ENCODE peak calls at places on chromosomes 16 and 17, in nine cellular contexts. M, Q, X, B, A, R, H, S and V are unnamed samples.

GRCh38 chr17:77496831-77497577 is 356.2 kb downstream of the SEC14L1 start:
- DNase-seq in M (peak), Q (no peak), X (no peak), B (no peak), A (no peak), R (no peak), H (no peak), S (no peak), V (no peak)

GRCh38 chr17:50209472-50210248 is 8.2 kb upstream of the COL1A1 start:
- DNase-seq in M (peak), Q (peak), X (no peak), B (no peak), A (peak), R (peak), H (no peak), S (peak), V (no peak)

GRCh38 chr16:78640886-78641285 is 541.4 kb downstream of the WWOX start:
- DNase-seq in M (no peak), Q (no peak), X (no peak), B (no peak), A (no peak), R (no peak), H (no peak), S (no peak), V (no peak)

GRCh38 chr17:48175692-48176450 is 68.3 kb downstream of the SNX11 start:
- DNase-seq in M (no peak), Q (peak), X (no peak), B (no peak), A (peak), R (no peak), H (no peak), S (peak), V (no peak)

GRCh38 chr17:33949100-33949499 is 306.0 kb upstream of the CCL2 start:
- DNase-seq in M (peak), Q (no peak), X (no peak), B (no peak), A (no peak), R (no peak), H (no peak), S (peak), V (no peak)

GRCh38 chr17:5667871-5668270 is 83.6 kb upstream of the NLRP1 start:
- DNase-seq in M (peak), Q (no peak), X (no peak), B (no peak), A (peak), R (no peak), H (no peak), S (no peak), V (no peak)

GRCh38 chr16:9035986-9036385 is 55.5 kb upstream of the HAPSTR1 start:
- DNase-seq in M (no peak), Q (no peak), X (no peak), B (no peak), A (peak), R (no peak), H (no peak), S (no peak), V (no peak)

GRCh38 chr17:48719642-48720262 is 2.6 kb downstream of the PRAC1 start:
- DNase-seq in M (peak), Q (no peak), X (no peak), B (no peak), A (no peak), R (no peak), H (no peak), S (no peak), V (no peak)

GRCh38 chr17:63405741-63406261 is 40.3 kb downstream of the CYB561 start:
- DNase-seq in M (no peak), Q (peak), X (no peak), B (no peak), A (peak), R (no peak), H (peak), S (peak), V (no peak)